ENCODE peak calls at places on chromosomes 4 and X, in five cellular contexts. Y, J, K, X and A are unnamed samples.

GRCh38 chr4:115042496-115042895 is 70.9 kb downstream of the NDST4 start:
- DNase-seq in Y (no peak), J (no peak), K (no peak), X (no peak), A (no peak)

GRCh38 chr4:54586343-54586953 is 71.3 kb upstream of the KIT start:
- DNase-seq in Y (no peak), J (peak; percentile 2), K (no peak), X (no peak), A (no peak)

GRCh38 chrX:80285131-80285773 is 135.0 kb upstream of the TENT5D start:
- DNase-seq in Y (no peak), J (peak; percentile 48), K (no peak), X (no peak), A (no peak)

GRCh38 chr4:188146618-188147017 is 7.4 kb downstream of the TRIML1 start:
- DNase-seq in Y (no peak), J (no peak), K (peak; percentile 22), X (no peak), A (no peak)

GRCh38 chrX:8663325-8663724 is 68.6 kb downstream of the ANOS1 start:
- DNase-seq in Y (no peak), J (peak; percentile 63), K (no peak), X (no peak), A (no peak)

GRCh38 chrX:47179221-47179927 is 14.3 kb upstream of the UBA1 start:
- DNase-seq in Y (peak; percentile 65), J (peak; percentile 25), K (peak; percentile 78), X (no peak), A (no peak)

GRCh38 chrX:100447563-100448397 is 37.7 kb upstream of the PCDH19 start:
- DNase-seq in Y (no peak), J (peak; percentile 38), K (no peak), X (no peak), A (no peak)

GRCh38 chrX:53268173-53268572 is 13.2 kb downstream of the IQSEC2 start:
- DNase-seq in Y (no peak), J (no peak), K (no peak), X (no peak), A (no peak)

GRCh38 chrX:56248492-56248891 is 16.3 kb downstream of the KLF8 start:
- DNase-seq in Y (no peak), J (peak; percentile 64), K (no peak), X (peak; percentile 33), A (peak; percentile 7)

GRCh38 chr4:77994194-77994721 is 62.9 kb upstream of the FRAS1 start:
- DNase-seq in Y (no peak), J (peak; percentile 85), K (no peak), X (no peak), A (peak; percentile 10)

GRCh38 chr4:167100120-167100519 is 134.2 kb downstream of the SPOCK3 start:
- DNase-seq in Y (no peak), J (peak; percentile 17), K (no peak), X (no peak), A (no peak)

GRCh38 chrX:7316887-7317286 is 168.9 kb upstream of the PUDP start:
- DNase-seq in Y (no peak), J (no peak), K (no peak), X (no peak), A (peak; percentile 24)

GRCh38 chr4:5050520-5050955 is 742 bp upstream of the STK32B start:
- DNase-seq in Y (peak; percentile 84), J (peak; percentile 83), K (peak; percentile 94), X (no peak), A (peak; percentile 72)

GRCh38 chrX:102517331-102517730 is 792 bp upstream of the TMSB15A start:
- DNase-seq in Y (no peak), J (peak; percentile 3), K (no peak), X (no peak), A (no peak)

GRCh38 chr4:96260071-96260682 is 420.3 kb downstream of the PDHA2 start:
- DNase-seq in Y (no peak), J (peak; percentile 28), K (no peak), X (no peak), A (no peak)

GRCh38 chr4:5141802-5142201 is 90.5 kb downstream of the STK32B start:
- DNase-seq in Y (no peak), J (no peak), K (no peak), X (no peak), A (no peak)

GRCh38 chr4:188107931-188108843 is 1.2 kb downstream of the TRIML2 start:
- DNase-seq in Y (no peak), J (no peak), K (no peak), X (no peak), A (no peak)

GRCh38 chr4:115113382-115114106 is at the start of gene NDST4:
- DNase-seq in Y (no peak), J (peak; percentile 5), K (no peak), X (no peak), A (no peak)

GRCh38 chr4:3037957-3038451 is 36.3 kb downstream of the HTT-AS start:
- DNase-seq in Y (peak; percentile 77), J (peak; percentile 17), K (no peak), X (no peak), A (no peak)

GRCh38 chrX:48540015-48540350 is 469 bp downstream of the TBC1D25 start:
- DNase-seq in Y (no peak), J (peak; percentile 47), K (no peak), X (peak; percentile 33), A (no peak)

GRCh38 chrX:47662144-47662657 is 3.2 kb upstream of the UXT start:
- DNase-seq in Y (no peak), J (peak; percentile 90), K (no peak), X (no peak), A (peak; percentile 44)

GRCh38 chr4:73836373-73837269 is at the start of gene CXCL6:
- DNase-seq in Y (peak; percentile 84), J (peak; percentile 73), K (peak; percentile 77), X (no peak), A (no peak)

GRCh38 chrX:19372170-19373033 is 28.7 kb downstream of the PDHA1 start:
- DNase-seq in Y (peak; percentile 86), J (peak; percentile 75), K (no peak), X (peak; percentile 33), A (peak; percentile 24)

GRCh38 chr4:24794916-24795665 is at the start of gene SOD3:
- DNase-seq in Y (peak; percentile 75), J (peak; percentile 96), K (no peak), X (no peak), A (peak; percentile 83)

GRCh38 chrX:20352935-20353336 is 86.2 kb upstream of the RPS6KA3 start:
- DNase-seq in Y (no peak), J (no peak), K (no peak), X (no peak), A (no peak)

DNA sequence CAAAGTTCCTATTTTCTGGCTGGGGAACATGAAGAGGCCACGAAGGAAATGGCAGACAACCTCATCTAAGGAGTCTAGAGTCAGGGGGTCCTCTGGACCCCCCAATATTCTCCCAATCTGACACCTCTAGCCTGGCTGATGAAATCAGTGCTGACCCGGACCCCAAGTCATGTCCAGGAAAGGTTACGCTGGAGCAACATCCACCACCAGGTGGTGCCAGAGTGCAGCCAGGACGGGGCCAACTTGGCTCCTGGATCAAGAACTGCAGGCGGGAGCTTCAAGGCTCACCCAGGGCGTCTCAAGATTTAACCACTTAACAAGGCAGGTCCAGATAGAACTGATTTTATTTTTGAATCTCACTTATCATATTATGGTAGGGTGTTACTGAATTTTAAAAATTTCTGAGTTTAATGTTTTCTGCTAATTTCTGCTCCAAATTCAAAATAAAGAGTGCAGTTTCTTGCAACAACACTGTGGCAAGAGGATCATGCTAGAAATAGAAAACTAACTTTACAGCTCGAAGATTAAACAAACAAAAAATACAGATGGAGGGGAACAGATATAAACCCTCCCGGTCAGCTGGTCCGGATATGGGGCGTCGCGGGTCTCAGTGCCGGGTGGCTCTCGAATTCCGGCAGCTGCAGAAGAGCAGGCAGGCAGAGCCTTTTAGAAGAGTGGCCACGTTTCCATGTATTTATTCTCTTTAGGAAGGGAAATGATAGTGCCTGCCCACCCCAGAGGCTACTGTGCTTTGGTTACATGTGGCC is 135.5 kb downstream of the AFAP1 start:
- DNase-seq in Y (peak; percentile 91), J (peak; percentile 88), K (no peak), X (peak; percentile 73), A (no peak)
- TF ChIP-seq CTCF in Y (peak; percentile 63), J (peak; percentile 98), K (peak; percentile 94), X (peak; percentile 87), A (peak; percentile 97)

DNA sequence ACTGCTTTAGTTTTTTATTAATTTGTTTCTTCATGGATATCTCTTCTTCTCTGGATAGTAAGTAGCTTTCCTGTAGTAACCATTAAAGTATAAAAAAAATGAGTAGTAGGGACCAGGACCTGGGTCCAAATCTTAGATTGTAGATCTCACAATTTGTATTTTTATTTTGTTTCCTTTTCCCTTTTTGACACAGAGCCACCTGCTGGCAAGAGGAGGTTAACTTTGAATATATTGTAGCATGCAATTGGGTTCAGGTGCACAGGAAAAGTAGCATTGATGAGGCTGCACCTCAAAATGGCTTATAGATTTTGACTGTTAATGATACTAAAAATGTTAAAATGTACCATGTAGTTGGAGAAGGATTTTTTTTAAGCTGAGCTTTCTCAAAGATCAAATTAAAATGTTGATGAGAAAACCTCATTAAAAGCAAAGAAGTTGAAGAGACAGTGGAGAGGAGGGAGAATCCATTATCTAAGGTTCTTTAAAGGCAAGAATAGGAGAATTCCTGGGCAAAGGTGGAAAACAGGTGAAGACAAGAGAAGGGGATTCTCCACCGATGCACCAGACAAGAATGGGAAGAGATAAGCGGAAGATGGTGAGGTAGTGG is 48.3 kb upstream of the HPGDS start:
- DNase-seq in Y (no peak), J (peak; percentile 25), K (no peak), X (no peak), A (no peak)
- TF ChIP-seq CTCF in Y (peak; percentile 19), J (peak; percentile 54), K (peak; percentile 86), X (peak; percentile 55), A (peak; percentile 45)

GRCh38 chr4:109313168-109314133 is 11.0 kb upstream of the COL25A1 start:
- DNase-seq in Y (no peak), J (no peak), K (no peak), X (no peak), A (no peak)

GRCh38 chr4:109315341-109315740 is 12.9 kb upstream of the COL25A1 start:
- DNase-seq in Y (no peak), J (no peak), K (no peak), X (no peak), A (no peak)

GRCh38 chr4:109319684-109320083 is 17.2 kb upstream of the COL25A1 start:
- DNase-seq in Y (no peak), J (no peak), K (no peak), X (no peak), A (no peak)

GRCh38 chr4:109319156-109319555 is 16.7 kb upstream of the COL25A1 start:
- DNase-seq in Y (no peak), J (no peak), K (no peak), X (no peak), A (no peak)

DNA sequence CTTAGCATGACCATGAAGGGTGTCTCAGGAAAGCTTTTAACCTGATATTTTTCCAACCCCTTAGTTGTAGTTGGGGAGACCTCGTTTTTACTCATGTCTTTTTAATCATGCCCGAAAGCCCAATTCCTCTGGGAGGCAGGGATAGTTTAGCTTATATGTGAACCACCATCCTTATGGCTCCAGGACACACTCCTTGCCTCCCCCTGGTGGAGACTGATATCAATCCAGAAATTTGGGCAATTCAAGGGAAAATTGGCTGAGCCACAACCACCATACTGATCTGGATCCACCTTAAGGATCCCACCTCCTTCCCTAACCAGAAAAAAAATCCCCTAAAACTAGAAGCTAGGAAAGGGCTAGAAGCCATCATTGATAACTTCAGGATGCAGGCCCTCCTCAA is 13.4 kb upstream of the COL25A1 start:
- DNase-seq in Y (no peak), J (peak; percentile 11), K (no peak), X (no peak), A (no peak)
- TF ChIP-seq CTCF in Y (no peak), J (no peak), K (peak; percentile 71), X (no peak), A (peak; percentile 28)

GRCh38 chr4:53354012-53354722 is 11.7 kb downstream of the SCFD2 start:
- DNase-seq in Y (no peak), J (no peak), K (peak; percentile 64), X (no peak), A (no peak)

GRCh38 chr4:53346920-53347852 is 18.7 kb downstream of the SCFD2 start:
- DNase-seq in Y (no peak), J (peak; percentile 23), K (no peak), X (no peak), A (no peak)

GRCh38 chr4:53349201-53349600 is 16.7 kb downstream of the SCFD2 start:
- DNase-seq in Y (no peak), J (no peak), K (no peak), X (no peak), A (no peak)
- TF ChIP-seq CTCF in Y (no peak), J (no peak), K (no peak), X (no peak), A (no peak)